ENCODE peak calls at places on chromosomes 3 and 15, in eight cellular contexts. J is lower leg skin, B is ovary, G is heart right ventricle, I is frontal cortex, V is iris pigment epithelial cell, A is right cardiac atrium, X is NCI-H2029. Q is an unnamed sample.

GRCh38 chr3:73045391-73045790 is 16.1 kb upstream of the EBLN2 start:
- DNase-seq in J (no peak), B (no peak), G (no peak), I (no peak), V (peak), A (no peak), X (no peak), Q (no peak)

GRCh38 chr3:190486908-190487607 is 26.8 kb upstream of the IL1RAP start:
- DNase-seq in J (no peak), B (no peak), G (no peak), I (no peak), V (no peak), A (no peak), X (no peak), Q (no peak)

GRCh38 chr3:71389911-71390573 is 193.5 kb downstream of the FOXP1 start:
- DNase-seq in J (no peak), B (peak), G (peak), I (no peak), V (peak), A (peak), X (peak), Q (peak)

GRCh38 chr3:27577504-27577903 is 93.3 kb upstream of the SLC4A7 start:
- DNase-seq in J (no peak), B (no peak), G (no peak), I (no peak), V (no peak), A (no peak), X (no peak), Q (no peak)

GRCh38 chr15:71790081-71790480 is 20.3 kb upstream of the NR2E3 start:
- DNase-seq in J (peak), B (no peak), G (no peak), I (no peak), V (peak), A (no peak), X (no peak), Q (no peak)

GRCh38 chr3:44988073-44988472 is 12.0 kb downstream of the EXOSC7 start:
- DNase-seq in J (peak), B (no peak), G (no peak), I (no peak), V (no peak), A (no peak), X (no peak), Q (no peak)

GRCh38 chr3:118710532-118710931 is 324.1 kb downstream of the IGSF11 start:
- DNase-seq in J (no peak), B (no peak), G (no peak), I (no peak), V (no peak), A (no peak), X (no peak), Q (no peak)

GRCh38 chr15:41881925-41882688 is 11.7 kb downstream of the SPTBN5 start:
- DNase-seq in J (no peak), B (no peak), G (peak), I (no peak), V (peak), A (peak), X (no peak), Q (no peak)

GRCh38 chr15:55118341-55118740 is 78.4 kb downstream of the RSL24D1 start:
- DNase-seq in J (no peak), B (no peak), G (no peak), I (no peak), V (no peak), A (no peak), X (no peak), Q (no peak)

GRCh38 chr3:172294238-172294806 is 153.9 kb downstream of the GHSR start:
- DNase-seq in J (no peak), B (no peak), G (no peak), I (no peak), V (no peak), A (no peak), X (no peak), Q (no peak)

GRCh38 chr3:55484741-55485207 is 2.3 kb downstream of the WNT5A start:
- DNase-seq in J (no peak), B (no peak), G (no peak), I (no peak), V (no peak), A (no peak), X (no peak), Q (no peak)

GRCh38 chr15:100859970-100860828 is 19.4 kb upstream of the ALDH1A3 start:
- DNase-seq in J (peak), B (no peak), G (no peak), I (no peak), V (no peak), A (no peak), X (no peak), Q (no peak)

GRCh38 chr3:58647661-58648141 is 18.9 kb downstream of the FAM3D start:
- DNase-seq in J (no peak), B (no peak), G (no peak), I (no peak), V (peak), A (no peak), X (peak), Q (no peak)

GRCh38 chr15:76996526-76997401 is 1.8 kb downstream of the PSTPIP1 start:
- DNase-seq in J (no peak), B (peak), G (no peak), I (no peak), V (no peak), A (peak), X (no peak), Q (no peak)

GRCh38 chr3:187999821-188000220 is 154.1 kb upstream of the LPP start:
- DNase-seq in J (peak), B (no peak), G (no peak), I (no peak), V (no peak), A (no peak), X (no peak), Q (peak)

GRCh38 chr3:161474139-161474538 is 22.5 kb upstream of the OTOL1 start:
- DNase-seq in J (no peak), B (no peak), G (no peak), I (no peak), V (no peak), A (no peak), X (no peak), Q (no peak)

GRCh38 chr3:114365909-114366308 is 72.1 kb downstream of the TIGIT start:
- DNase-seq in J (no peak), B (no peak), G (no peak), I (no peak), V (peak), A (no peak), X (peak), Q (no peak)

GRCh38 chr3:29912600-29913288 is 631.9 kb downstream of the RBMS3 start:
- DNase-seq in J (no peak), B (no peak), G (no peak), I (no peak), V (no peak), A (no peak), X (no peak), Q (no peak)

GRCh38 chr3:196666001-196666867 is 26.7 kb downstream of the NRROS start:
- DNase-seq in J (no peak), B (no peak), G (no peak), I (no peak), V (peak), A (no peak), X (peak), Q (no peak)

GRCh38 chr3:10280571-10280970 is 12.2 kb downstream of the GHRL start:
- DNase-seq in J (no peak), B (peak), G (no peak), I (no peak), V (no peak), A (no peak), X (no peak), Q (no peak)

GRCh38 chr15:23857028-23857641 is 170.0 kb upstream of the NDN start:
- DNase-seq in J (no peak), B (peak), G (peak), I (no peak), V (peak), A (no peak), X (peak), Q (peak)

GRCh38 chr3:4030567-4030966 is 231.3 kb downstream of the LRRN1 start:
- DNase-seq in J (no peak), B (no peak), G (no peak), I (no peak), V (no peak), A (no peak), X (no peak), Q (no peak)